ENCODE peak calls at places on chromosomes 16 and 17, in nine cellular contexts. S is anterior cingulate cortex; O is ovary; E is lower leg skin; X is D341Med; Y is left ventricle myocardium inferior; V is esophagus muscularis mucosa; K is effector memory CD8-positive, alpha-beta T cell; H is T-helper 17 cell. C is an unnamed sample.

GRCh38 chr16:61007694-61008093 is 1028.5 kb downstream of the CDH8 start:
- DNase-seq in S (no peak), O (no peak), E (no peak), X (no peak), Y (no peak), V (no peak), K (no peak), H (no peak), C (no peak)

GRCh38 chr17:65920996-65921395 is 270.9 kb downstream of the CEP112 start:
- DNase-seq in S (no peak), O (no peak), E (no peak), X (peak), Y (no peak), V (no peak), K (no peak), H (no peak), C (no peak)

GRCh38 chr17:31248986-31249385 is 48.1 kb downstream of the OMG start:
- DNase-seq in S (no peak), O (no peak), E (no peak), X (no peak), Y (no peak), V (no peak), K (no peak), H (no peak), C (no peak)

GRCh38 chr17:80259642-80260535 is 763 bp upstream of the RNF213 start:
- DNase-seq in S (no peak), O (peak), E (peak), X (peak), Y (peak), V (no peak), K (peak), H (peak), C (no peak)

GRCh38 chr17:43714338-43715149 is 44.0 kb downstream of the SOST start:
- DNase-seq in S (no peak), O (no peak), E (no peak), X (no peak), Y (no peak), V (no peak), K (no peak), H (no peak), C (no peak)

GRCh38 chr16:79089735-79090284 is 510.7 kb downstream of the MAF start:
- DNase-seq in S (no peak), O (no peak), E (no peak), X (no peak), Y (no peak), V (no peak), K (peak), H (no peak), C (no peak)

GRCh38 chr17:30388321-30389179 is 9.8 kb downstream of the CPD start:
- DNase-seq in S (no peak), O (no peak), E (no peak), X (peak), Y (no peak), V (no peak), K (no peak), H (no peak), C (no peak)

GRCh38 chr17:48148029-48148759 is 40.6 kb downstream of the SNX11 start:
- DNase-seq in S (no peak), O (no peak), E (no peak), X (peak), Y (no peak), V (no peak), K (no peak), H (no peak), C (peak)

GRCh38 chr16:87165885-87166284 is 151.3 kb downstream of the C16orf95 start:
- DNase-seq in S (no peak), O (no peak), E (no peak), X (no peak), Y (no peak), V (no peak), K (no peak), H (no peak), C (no peak)

GRCh38 chr17:20066253-20066652 is 57.1 kb downstream of the SPECC1 start:
- DNase-seq in S (peak), O (peak), E (peak), X (no peak), Y (peak), V (no peak), K (no peak), H (no peak), C (no peak)

GRCh38 chr17:1111599-1112443 is 68.0 kb downstream of the ABR start:
- DNase-seq in S (no peak), O (no peak), E (no peak), X (no peak), Y (peak), V (no peak), K (no peak), H (no peak), C (no peak)

GRCh38 chr16:84322749-84323148 is 28.1 kb downstream of the WFDC1 start:
- DNase-seq in S (no peak), O (no peak), E (no peak), X (no peak), Y (no peak), V (no peak), K (no peak), H (no peak), C (no peak)

GRCh38 chr17:76713765-76714164 is 3.0 kb upstream of the MXRA7 start:
- DNase-seq in S (no peak), O (peak), E (no peak), X (no peak), Y (no peak), V (no peak), K (no peak), H (no peak), C (no peak)

GRCh38 chr17:74190807-74191206 is 12.7 kb upstream of the RPL38 start:
- DNase-seq in S (no peak), O (no peak), E (no peak), X (no peak), Y (no peak), V (no peak), K (no peak), H (no peak), C (no peak)

GRCh38 chr16:160691-161190 is 5.0 kb upstream of the HBM start:
- DNase-seq in S (no peak), O (no peak), E (no peak), X (no peak), Y (no peak), V (no peak), K (no peak), H (no peak), C (no peak)

GRCh38 chr17:32672701-32673100 is 185.9 kb downstream of the CDK5R1 start:
- DNase-seq in S (no peak), O (no peak), E (no peak), X (no peak), Y (no peak), V (no peak), K (no peak), H (no peak), C (no peak)

C was measured in NCI-H1694.